ENCODE peak calls at places on chromosomes 13 and 19, in four cellular contexts. One of them, this sample, is unnamed.

GRCh38 chr19:5624154-5624663 is 1.3 kb downstream of the SAFB start:
- DNase-seq in choroid plexus epithelial cell: peak
- DNase-seq in tibial artery: no peak
- DNase-seq in neural progenitor cell: peak
- DNase-seq in this sample: peak

GRCh38 chr13:64414381-64414780 is 2815.8 kb downstream of the PCDH9 start:
- DNase-seq in choroid plexus epithelial cell: peak
- DNase-seq in tibial artery: no peak
- DNase-seq in neural progenitor cell: no peak
- DNase-seq in this sample: peak

GRCh38 chr19:35416331-35416730 is 31.7 kb upstream of the FFAR2 start:
- DNase-seq in choroid plexus epithelial cell: no peak
- DNase-seq in tibial artery: no peak
- DNase-seq in neural progenitor cell: no peak
- DNase-seq in this sample: no peak

GRCh38 chr19:50897191-50897607 is 14.0 kb downstream of the KLK4 start:
- DNase-seq in choroid plexus epithelial cell: no peak
- DNase-seq in tibial artery: no peak
- DNase-seq in neural progenitor cell: no peak
- DNase-seq in this sample: no peak

GRCh38 chr19:49056101-49056901 is 1.2 kb downstream of the CGB7 start:
- DNase-seq in choroid plexus epithelial cell: peak
- DNase-seq in tibial artery: peak
- DNase-seq in neural progenitor cell: peak
- DNase-seq in this sample: peak

GRCh38 chr19:29610574-29611271 is 4.6 kb downstream of the POP4 start:
- DNase-seq in choroid plexus epithelial cell: peak
- DNase-seq in tibial artery: peak
- DNase-seq in neural progenitor cell: peak
- DNase-seq in this sample: peak

GRCh38 chr13:98019186-98019585 is 65.7 kb downstream of the IPO5 start:
- DNase-seq in choroid plexus epithelial cell: no peak
- DNase-seq in tibial artery: no peak
- DNase-seq in neural progenitor cell: no peak
- DNase-seq in this sample: no peak

GRCh38 chr19:11685676-11686650 is 52.8 kb downstream of the ZNF823 start:
- DNase-seq in choroid plexus epithelial cell: no peak
- DNase-seq in tibial artery: no peak
- DNase-seq in neural progenitor cell: no peak
- DNase-seq in this sample: no peak

GRCh38 chr19:19774354-19775033 is 41.6 kb upstream of the ZNF14 start:
- DNase-seq in choroid plexus epithelial cell: no peak
- DNase-seq in tibial artery: no peak
- DNase-seq in neural progenitor cell: no peak
- DNase-seq in this sample: no peak

GRCh38 chr13:76711515-76712182 is 174.6 kb downstream of the KCTD12 start:
- DNase-seq in choroid plexus epithelial cell: peak
- DNase-seq in tibial artery: peak
- DNase-seq in neural progenitor cell: no peak
- DNase-seq in this sample: peak

GRCh38 chr13:39768962-39769361 is 113.5 kb downstream of the COG6 start:
- DNase-seq in choroid plexus epithelial cell: no peak
- DNase-seq in tibial artery: no peak
- DNase-seq in neural progenitor cell: no peak
- DNase-seq in this sample: no peak

GRCh38 chr19:19488041-19488874 is 27.1 kb downstream of the TSSK6 start:
- DNase-seq in choroid plexus epithelial cell: no peak
- DNase-seq in tibial artery: no peak
- DNase-seq in neural progenitor cell: peak
- DNase-seq in this sample: peak

GRCh38 chr19:8056533-8056932 is 4.0 kb downstream of the CCL25 start:
- DNase-seq in choroid plexus epithelial cell: no peak
- DNase-seq in tibial artery: no peak
- DNase-seq in neural progenitor cell: no peak
- DNase-seq in this sample: no peak

GRCh38 chr19:32719611-32720059 is at the start of gene TDRD12:
- DNase-seq in choroid plexus epithelial cell: peak
- DNase-seq in tibial artery: no peak
- DNase-seq in neural progenitor cell: no peak
- DNase-seq in this sample: no peak

GRCh38 chr13:23477096-23477495 is 43.6 kb upstream of the SACS start:
- DNase-seq in choroid plexus epithelial cell: peak
- DNase-seq in tibial artery: no peak
- DNase-seq in neural progenitor cell: no peak
- DNase-seq in this sample: no peak

GRCh38 chr13:23480324-23480723 is 46.8 kb upstream of the SACS start:
- DNase-seq in choroid plexus epithelial cell: no peak
- DNase-seq in tibial artery: no peak
- DNase-seq in neural progenitor cell: no peak
- DNase-seq in this sample: no peak
- H3K4me3 ChIP-seq in choroid plexus epithelial cell: no peak
- H3K4me3 ChIP-seq in tibial artery: no peak
- H3K4me3 ChIP-seq in neural progenitor cell: no peak
- H3K4me3 ChIP-seq in this sample: no peak

GRCh38 chr19:12890787-12891552 is at the start of gene GCDH:
- DNase-seq in choroid plexus epithelial cell: peak
- DNase-seq in tibial artery: peak
- DNase-seq in neural progenitor cell: peak
- DNase-seq in this sample: peak
- TF ChIP-seq CTCF in choroid plexus epithelial cell: no peak
- TF ChIP-seq CTCF in tibial artery: no peak
- TF ChIP-seq CTCF in neural progenitor cell: no peak
- TF ChIP-seq CTCF in this sample: no peak

GRCh38 chr19:10431254-10431942 is 11.1 kb downstream of the PDE4A start:
- DNase-seq in choroid plexus epithelial cell: no peak
- DNase-seq in tibial artery: no peak
- DNase-seq in neural progenitor cell: no peak
- DNase-seq in this sample: peak
- H3K4me3 ChIP-seq in choroid plexus epithelial cell: peak
- H3K4me3 ChIP-seq in tibial artery: peak
- H3K4me3 ChIP-seq in neural progenitor cell: peak
- H3K4me3 ChIP-seq in this sample: peak

DNA sequence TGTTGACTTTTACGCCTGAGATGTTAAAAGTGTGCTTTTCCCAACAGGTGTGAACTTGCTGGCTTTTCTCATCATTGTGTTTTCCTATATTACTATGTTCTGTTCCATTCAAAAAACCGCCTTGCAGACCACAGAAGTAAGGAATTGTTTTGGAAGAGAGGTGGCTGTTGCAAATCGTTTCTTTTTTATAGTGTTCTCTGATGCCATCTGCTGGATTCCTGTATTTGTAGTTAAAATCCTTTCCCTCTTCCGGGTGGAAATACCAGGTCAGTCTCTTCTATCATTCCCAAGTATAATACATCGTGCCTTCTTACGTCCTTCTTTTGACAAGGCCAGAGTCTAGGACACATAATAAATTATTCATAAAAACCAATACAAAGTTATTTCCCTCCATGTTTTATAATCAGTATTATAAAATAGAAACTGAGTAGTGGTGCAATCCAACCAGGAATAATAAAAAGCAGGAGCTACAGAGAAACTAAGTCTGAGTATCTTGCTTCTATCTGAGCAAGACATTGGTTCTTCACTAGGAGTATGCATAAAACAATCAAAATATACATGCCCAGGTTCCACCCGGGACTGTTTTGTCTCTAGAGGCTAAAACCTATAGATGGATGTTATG is 57.9 kb downstream of the RXFP2 start:
- DNase-seq in choroid plexus epithelial cell: peak
- DNase-seq in tibial artery: no peak
- DNase-seq in neural progenitor cell: peak
- DNase-seq in this sample: peak
- TF ChIP-seq CTCF in choroid plexus epithelial cell: peak
- TF ChIP-seq CTCF in tibial artery: peak
- TF ChIP-seq CTCF in neural progenitor cell: peak
- TF ChIP-seq CTCF in this sample: peak

GRCh38 chr19:927707-928401 is 2.0 kb downstream of the ARID3A start:
- DNase-seq in choroid plexus epithelial cell: no peak
- DNase-seq in tibial artery: no peak
- DNase-seq in neural progenitor cell: no peak
- DNase-seq in this sample: no peak
- H3K4me3 ChIP-seq in choroid plexus epithelial cell: peak
- H3K4me3 ChIP-seq in tibial artery: peak
- H3K4me3 ChIP-seq in neural progenitor cell: peak
- H3K4me3 ChIP-seq in this sample: peak

GRCh38 chr13:105139380-105140285 is 1395.8 kb downstream of the EFNB2 start:
- DNase-seq in choroid plexus epithelial cell: peak
- DNase-seq in tibial artery: peak
- DNase-seq in neural progenitor cell: no peak
- DNase-seq in this sample: peak
- TF ChIP-seq CTCF in choroid plexus epithelial cell: no peak
- TF ChIP-seq CTCF in tibial artery: no peak
- TF ChIP-seq CTCF in neural progenitor cell: no peak
- TF ChIP-seq CTCF in this sample: peak

GRCh38 chr19:45922281-45922680 is 7.7 kb upstream of the NANOS2 start:
- DNase-seq in choroid plexus epithelial cell: no peak
- DNase-seq in tibial artery: no peak
- DNase-seq in neural progenitor cell: peak
- DNase-seq in this sample: no peak

GRCh38 chr19:45931055-45931454 is 16.5 kb upstream of the NANOS2 start:
- DNase-seq in choroid plexus epithelial cell: no peak
- DNase-seq in tibial artery: no peak
- DNase-seq in neural progenitor cell: no peak
- DNase-seq in this sample: no peak

GRCh38 chr19:45929247-45929646 is 14.7 kb upstream of the NANOS2 start:
- DNase-seq in choroid plexus epithelial cell: no peak
- DNase-seq in tibial artery: no peak
- DNase-seq in neural progenitor cell: no peak
- DNase-seq in this sample: no peak

GRCh38 chr19:45924891-45925447 is 10.4 kb upstream of the NANOS2 start:
- DNase-seq in choroid plexus epithelial cell: no peak
- DNase-seq in tibial artery: no peak
- DNase-seq in neural progenitor cell: no peak
- DNase-seq in this sample: no peak

DNA sequence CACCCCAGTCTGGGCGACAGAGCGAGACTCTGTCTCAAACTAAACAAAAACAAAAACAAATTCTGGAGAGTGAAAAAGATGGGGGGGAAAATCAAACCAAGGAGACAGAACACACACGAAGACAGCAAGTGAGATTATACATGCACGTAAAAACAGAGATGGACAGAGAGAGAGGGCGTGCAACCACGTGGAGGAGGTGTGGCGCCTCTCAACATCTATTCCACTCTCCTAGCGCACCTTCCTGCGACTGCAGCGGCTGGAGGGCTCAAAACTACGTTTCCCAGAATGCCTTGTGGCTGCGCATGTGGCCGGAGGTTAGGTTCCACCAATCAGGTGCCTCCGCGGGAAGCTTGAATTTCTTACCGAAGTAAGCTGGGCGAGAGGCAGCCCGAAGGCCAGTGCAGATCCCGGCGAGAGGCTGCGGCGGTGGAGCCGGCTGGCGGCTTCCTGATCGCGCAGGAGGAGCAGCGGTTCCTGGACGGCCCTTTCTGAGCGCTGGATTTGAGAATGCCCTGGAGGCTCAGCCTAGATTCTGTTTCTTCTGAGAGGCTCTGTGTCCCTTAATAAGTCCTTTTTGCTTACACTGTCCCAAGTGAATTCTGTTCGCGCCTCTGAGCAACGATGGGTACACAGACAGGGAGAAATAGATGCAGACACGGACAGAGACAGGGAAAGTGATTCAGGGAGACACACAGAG is 13.1 kb upstream of the NANOS2 start:
- DNase-seq in choroid plexus epithelial cell: peak
- DNase-seq in tibial artery: peak
- DNase-seq in neural progenitor cell: peak
- DNase-seq in this sample: peak
- H3K4me3 ChIP-seq in choroid plexus epithelial cell: no peak
- H3K4me3 ChIP-seq in tibial artery: no peak
- H3K4me3 ChIP-seq in neural progenitor cell: peak
- H3K4me3 ChIP-seq in this sample: no peak

This sample was measured in cardiac fibroblast.